ENCODE peak calls at places on chromosomes 7 and 10, in six cellular contexts. One of them, this sample, is unnamed.

GRCh38 chr10:124152781-124153600 is 59.6 kb upstream of the CHST15 start:
- DNase-seq in heart left ventricle: peak
- DNase-seq in breast epithelium: peak
- DNase-seq in transverse colon: peak
- DNase-seq in sigmoid colon: peak
- DNase-seq in adrenal gland: no peak
- DNase-seq in this sample: peak

GRCh38 chr10:132023092-132023811 is 41.5 kb upstream of the BNIP3 start:
- DNase-seq in heart left ventricle: peak
- DNase-seq in breast epithelium: peak
- DNase-seq in transverse colon: peak
- DNase-seq in sigmoid colon: peak
- DNase-seq in adrenal gland: peak
- DNase-seq in this sample: peak

GRCh38 chr10:69929575-69929974 is 123.1 kb upstream of the MACROH2A2 start:
- DNase-seq in heart left ventricle: no peak
- DNase-seq in breast epithelium: no peak
- DNase-seq in transverse colon: no peak
- DNase-seq in sigmoid colon: no peak
- DNase-seq in adrenal gland: no peak
- DNase-seq in this sample: no peak

GRCh38 chr7:40329601-40330153 is 194.9 kb downstream of the SUGCT start:
- DNase-seq in heart left ventricle: no peak
- DNase-seq in breast epithelium: no peak
- DNase-seq in transverse colon: no peak
- DNase-seq in sigmoid colon: no peak
- DNase-seq in adrenal gland: no peak
- DNase-seq in this sample: no peak

GRCh38 chr10:70925377-70926214 is 37.2 kb upstream of the PCBD1 start:
- DNase-seq in heart left ventricle: no peak
- DNase-seq in breast epithelium: peak
- DNase-seq in transverse colon: peak
- DNase-seq in sigmoid colon: no peak
- DNase-seq in adrenal gland: peak
- DNase-seq in this sample: peak

GRCh38 chr7:107179326-107180163 is 10.7 kb downstream of the HBP1 start:
- DNase-seq in heart left ventricle: no peak
- DNase-seq in breast epithelium: no peak
- DNase-seq in transverse colon: no peak
- DNase-seq in sigmoid colon: no peak
- DNase-seq in adrenal gland: no peak
- DNase-seq in this sample: no peak

GRCh38 chr10:25661632-25662031 is 272.4 kb upstream of the MYO3A start:
- DNase-seq in heart left ventricle: no peak
- DNase-seq in breast epithelium: no peak
- DNase-seq in transverse colon: no peak
- DNase-seq in sigmoid colon: no peak
- DNase-seq in adrenal gland: no peak
- DNase-seq in this sample: no peak

GRCh38 chr10:30775779-30776591 is 146.4 kb upstream of the LYZL2 start:
- DNase-seq in heart left ventricle: no peak
- DNase-seq in breast epithelium: no peak
- DNase-seq in transverse colon: peak
- DNase-seq in sigmoid colon: peak
- DNase-seq in adrenal gland: no peak
- DNase-seq in this sample: no peak

GRCh38 chr7:96720843-96721242 is 11.2 kb upstream of the SEM1 start:
- DNase-seq in heart left ventricle: no peak
- DNase-seq in breast epithelium: no peak
- DNase-seq in transverse colon: no peak
- DNase-seq in sigmoid colon: no peak
- DNase-seq in adrenal gland: no peak
- DNase-seq in this sample: no peak

GRCh38 chr7:114085592-114086490 is 167.0 kb upstream of the PPP1R3A start:
- DNase-seq in heart left ventricle: peak
- DNase-seq in breast epithelium: peak
- DNase-seq in transverse colon: peak
- DNase-seq in sigmoid colon: peak
- DNase-seq in adrenal gland: peak
- DNase-seq in this sample: peak

GRCh38 chr10:75660833-75661232 is 229.4 kb downstream of the LRMDA start:
- DNase-seq in heart left ventricle: no peak
- DNase-seq in breast epithelium: no peak
- DNase-seq in transverse colon: no peak
- DNase-seq in sigmoid colon: no peak
- DNase-seq in adrenal gland: no peak
- DNase-seq in this sample: no peak

DNA sequence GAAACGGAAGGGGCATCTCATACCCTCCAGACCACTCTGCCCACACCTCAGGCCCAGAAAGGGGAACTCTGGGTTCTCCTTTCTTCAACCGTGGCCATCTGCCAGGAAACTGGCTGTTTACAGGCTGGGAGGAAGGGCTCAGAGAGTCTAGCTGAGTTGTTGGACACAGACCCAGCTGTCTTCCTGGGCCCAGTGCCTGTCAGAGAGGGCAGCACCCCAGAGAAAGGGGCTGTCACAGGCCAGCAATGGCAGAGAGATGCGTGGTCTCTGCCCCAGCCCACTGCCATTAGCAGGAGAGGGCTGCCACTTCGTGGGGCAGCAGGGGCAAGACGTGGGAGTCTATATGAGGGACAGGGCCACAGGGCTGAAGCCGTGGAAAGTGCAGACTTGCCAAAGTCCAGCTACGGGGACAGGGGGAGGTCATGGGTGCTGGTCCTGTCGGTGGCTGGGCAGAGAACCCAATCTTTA is 11.0 kb downstream of the GRID1 start:
- DNase-seq in heart left ventricle: peak
- DNase-seq in breast epithelium: no peak
- DNase-seq in transverse colon: peak
- DNase-seq in sigmoid colon: no peak
- DNase-seq in adrenal gland: peak
- DNase-seq in this sample: no peak
- TF ChIP-seq POLR2A in heart left ventricle: no peak
- TF ChIP-seq POLR2A in breast epithelium: no peak
- TF ChIP-seq POLR2A in transverse colon: no peak
- TF ChIP-seq POLR2A in sigmoid colon: no peak
- TF ChIP-seq POLR2A in adrenal gland: no peak
- TF ChIP-seq POLR2A in this sample: no peak

GRCh38 chr10:90917968-90918318 is 2.9 kb downstream of the ANKRD1 start:
- DNase-seq in heart left ventricle: no peak
- DNase-seq in breast epithelium: no peak
- DNase-seq in transverse colon: no peak
- DNase-seq in sigmoid colon: no peak
- DNase-seq in adrenal gland: no peak
- DNase-seq in this sample: no peak
- H3K27ac ChIP-seq in heart left ventricle: no peak
- H3K27ac ChIP-seq in breast epithelium: no peak
- H3K27ac ChIP-seq in transverse colon: no peak
- H3K27ac ChIP-seq in sigmoid colon: no peak
- H3K27ac ChIP-seq in adrenal gland: no peak
- H3K27ac ChIP-seq in this sample: no peak

DNA sequence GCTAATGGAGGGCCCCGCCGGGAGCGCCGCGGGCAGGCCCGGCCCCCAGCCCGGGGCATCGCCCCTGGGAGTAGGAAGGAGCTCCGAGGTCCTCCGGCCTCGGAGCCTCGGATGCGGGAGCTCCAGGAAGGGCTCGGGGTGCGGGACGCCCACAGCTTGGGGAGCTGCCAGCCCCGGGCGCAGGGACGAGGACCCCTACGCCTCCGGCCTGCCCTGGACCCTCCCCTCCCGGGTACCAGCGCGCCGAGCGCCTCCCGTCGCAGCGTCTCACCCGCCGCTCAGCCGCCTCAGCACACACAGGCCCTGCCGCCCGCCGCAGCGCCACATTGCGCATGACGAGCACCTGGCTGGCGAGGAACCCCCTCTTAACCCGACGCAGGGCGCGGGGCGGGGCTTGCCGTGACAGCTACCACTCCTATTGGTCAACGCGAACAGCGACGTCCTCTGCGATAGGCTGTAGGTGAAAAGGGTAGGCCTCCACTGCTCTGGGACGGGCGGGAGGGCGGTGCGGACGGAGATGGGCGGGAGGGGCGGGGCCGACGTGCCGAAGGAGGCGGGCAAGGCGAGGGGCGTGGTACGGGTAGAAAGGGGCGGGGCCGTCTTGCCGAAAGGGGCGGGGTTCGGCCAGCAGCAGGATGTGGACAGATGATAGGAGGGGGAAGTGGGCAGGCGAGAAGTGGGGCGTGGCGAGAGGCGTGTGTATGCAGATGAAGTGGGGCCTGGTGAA is at the start of gene PITRM1:
- DNase-seq in heart left ventricle: peak
- DNase-seq in breast epithelium: peak
- DNase-seq in transverse colon: peak
- DNase-seq in sigmoid colon: peak
- DNase-seq in adrenal gland: peak
- DNase-seq in this sample: peak
- TF ChIP-seq POLR2A in heart left ventricle: peak
- TF ChIP-seq POLR2A in breast epithelium: peak
- TF ChIP-seq POLR2A in transverse colon: peak
- TF ChIP-seq POLR2A in sigmoid colon: peak
- TF ChIP-seq POLR2A in adrenal gland: peak
- TF ChIP-seq POLR2A in this sample: peak

GRCh38 chr10:121804460-121804859 is 123.4 kb downstream of the ATE1 start:
- DNase-seq in heart left ventricle: peak
- DNase-seq in breast epithelium: no peak
- DNase-seq in transverse colon: no peak
- DNase-seq in sigmoid colon: no peak
- DNase-seq in adrenal gland: no peak
- DNase-seq in this sample: no peak
- H3K27ac ChIP-seq in heart left ventricle: no peak
- H3K27ac ChIP-seq in breast epithelium: no peak
- H3K27ac ChIP-seq in transverse colon: no peak
- H3K27ac ChIP-seq in sigmoid colon: no peak
- H3K27ac ChIP-seq in adrenal gland: no peak
- H3K27ac ChIP-seq in this sample: no peak

GRCh38 chr7:127587663-127588018 is 570 bp upstream of the ARF5 start:
- DNase-seq in heart left ventricle: peak
- DNase-seq in breast epithelium: peak
- DNase-seq in transverse colon: peak
- DNase-seq in sigmoid colon: no peak
- DNase-seq in adrenal gland: no peak
- DNase-seq in this sample: no peak

GRCh38 chr7:127588697-127589482 is 679 bp downstream of the ARF5 start:
- DNase-seq in heart left ventricle: peak
- DNase-seq in breast epithelium: peak
- DNase-seq in transverse colon: peak
- DNase-seq in sigmoid colon: peak
- DNase-seq in adrenal gland: peak
- DNase-seq in this sample: peak

GRCh38 chr7:127586346-127586745 is 950 bp upstream of the GCC1 start:
- DNase-seq in heart left ventricle: no peak
- DNase-seq in breast epithelium: no peak
- DNase-seq in transverse colon: no peak
- DNase-seq in sigmoid colon: no peak
- DNase-seq in adrenal gland: no peak
- DNase-seq in this sample: no peak

GRCh38 chr7:127589901-127590300 is 1.7 kb downstream of the ARF5 start:
- DNase-seq in heart left ventricle: no peak
- DNase-seq in breast epithelium: no peak
- DNase-seq in transverse colon: no peak
- DNase-seq in sigmoid colon: no peak
- DNase-seq in adrenal gland: no peak
- DNase-seq in this sample: no peak

DNA sequence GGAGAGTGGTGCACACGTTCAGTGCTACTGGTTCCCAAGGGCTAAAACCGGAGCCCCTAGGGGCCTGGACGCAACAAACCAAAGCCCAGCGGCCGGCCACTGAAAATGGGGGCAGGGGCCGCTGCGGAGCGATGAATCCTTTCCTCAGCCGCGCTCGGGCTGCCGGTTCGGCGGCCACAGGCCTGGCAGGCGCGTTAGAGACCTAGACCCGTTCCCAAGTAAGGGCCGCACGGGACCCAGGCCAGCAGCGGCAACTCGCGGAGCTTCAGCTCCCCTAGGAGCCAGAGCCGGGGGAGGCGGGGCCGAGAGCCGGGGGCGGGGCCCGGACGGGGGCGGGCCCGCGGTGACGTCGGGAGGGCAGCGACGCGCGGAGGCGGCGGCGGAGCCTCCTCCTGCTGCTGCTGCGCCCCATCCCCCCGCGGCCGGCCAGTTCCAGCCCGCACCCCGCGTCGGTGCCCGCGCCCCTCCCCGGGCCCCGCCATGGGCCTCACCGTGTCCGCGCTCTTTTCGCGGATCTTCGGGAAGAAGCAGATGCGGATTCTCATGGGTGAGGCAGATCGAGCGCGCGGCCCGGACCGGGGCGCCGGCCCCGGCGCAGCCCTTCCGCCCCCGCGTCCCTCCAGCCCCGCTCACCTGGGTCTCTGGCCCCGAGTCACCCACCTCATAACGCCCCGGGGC is at the start of gene ARF5:
- DNase-seq in heart left ventricle: peak
- DNase-seq in breast epithelium: peak
- DNase-seq in transverse colon: peak
- DNase-seq in sigmoid colon: peak
- DNase-seq in adrenal gland: peak
- DNase-seq in this sample: peak
- TF ChIP-seq POLR2A in heart left ventricle: peak
- TF ChIP-seq POLR2A in breast epithelium: no peak
- TF ChIP-seq POLR2A in transverse colon: peak
- TF ChIP-seq POLR2A in sigmoid colon: peak
- TF ChIP-seq POLR2A in adrenal gland: peak
- TF ChIP-seq POLR2A in this sample: peak

GRCh38 chr7:64999165-65000004 is 7.1 kb downstream of the ERV3-1 start:
- DNase-seq in heart left ventricle: no peak
- DNase-seq in breast epithelium: no peak
- DNase-seq in transverse colon: no peak
- DNase-seq in sigmoid colon: no peak
- DNase-seq in adrenal gland: peak
- DNase-seq in this sample: no peak
- H3K27ac ChIP-seq in heart left ventricle: no peak
- H3K27ac ChIP-seq in breast epithelium: peak
- H3K27ac ChIP-seq in transverse colon: no peak
- H3K27ac ChIP-seq in sigmoid colon: peak
- H3K27ac ChIP-seq in adrenal gland: peak
- H3K27ac ChIP-seq in this sample: no peak

GRCh38 chr7:12754179-12754578 is 66.7 kb downstream of the ARL4A start:
- DNase-seq in heart left ventricle: no peak
- DNase-seq in breast epithelium: no peak
- DNase-seq in transverse colon: no peak
- DNase-seq in sigmoid colon: no peak
- DNase-seq in adrenal gland: no peak
- DNase-seq in this sample: no peak
- TF ChIP-seq POLR2A in heart left ventricle: no peak
- TF ChIP-seq POLR2A in breast epithelium: no peak
- TF ChIP-seq POLR2A in transverse colon: no peak
- TF ChIP-seq POLR2A in sigmoid colon: no peak
- TF ChIP-seq POLR2A in adrenal gland: no peak
- TF ChIP-seq POLR2A in this sample: no peak

This sample was measured in Peyer's patch.